ENCODE peak calls at places on chromosomes 5 and 9, in eight cellular contexts. One of them, this sample, is unnamed.

GRCh38 chr5:163458778-163459405 is 1.0 kb downstream of the NUDCD2 start:
- DNase-seq in GM20000: no peak
- DNase-seq in AG04449: no peak
- DNase-seq in H1: no peak
- DNase-seq in activated T-cell treated with anti-CD3 and anti-CD28 coated beads for 1 hour: no peak
- DNase-seq in A549: no peak
- DNase-seq in activated T-helper 1 cell treated with anti-CD3 and anti-CD28 coated beads, Interleukin-2, amount 50 U/mL, for 16 hours: no peak
- DNase-seq in cardiac muscle cell: no peak
- DNase-seq in this sample: no peak

GRCh38 chr5:107548477-107548876 is 122.3 kb downstream of the EFNA5 start:
- DNase-seq in activated T-helper 1 cell treated with anti-CD3 and anti-CD28 coated beads, Interleukin-2, amount 50 U/mL, for 16 hours: no peak
- DNase-seq in A549: no peak
- DNase-seq in cardiac muscle cell: no peak
- DNase-seq in H1: no peak
- DNase-seq in GM20000: no peak
- DNase-seq in activated T-cell treated with anti-CD3 and anti-CD28 coated beads for 1 hour: no peak
- DNase-seq in AG04449: no peak
- DNase-seq in this sample: no peak

GRCh38 chr5:151051066-151051930 is 29.5 kb downstream of the TNIP1 start:
- DNase-seq in H1: peak
- DNase-seq in activated T-cell treated with anti-CD3 and anti-CD28 coated beads for 1 hour: peak
- DNase-seq in A549: peak
- DNase-seq in cardiac muscle cell: peak
- DNase-seq in AG04449: no peak
- DNase-seq in GM20000: peak
- DNase-seq in activated T-helper 1 cell treated with anti-CD3 and anti-CD28 coated beads, Interleukin-2, amount 50 U/mL, for 16 hours: peak
- DNase-seq in this sample: peak

GRCh38 chr5:17069995-17070405 is 133.9 kb upstream of the MYO10 start:
- DNase-seq in GM20000: no peak
- DNase-seq in H1: no peak
- DNase-seq in A549: no peak
- DNase-seq in activated T-helper 1 cell treated with anti-CD3 and anti-CD28 coated beads, Interleukin-2, amount 50 U/mL, for 16 hours: no peak
- DNase-seq in activated T-cell treated with anti-CD3 and anti-CD28 coated beads for 1 hour: no peak
- DNase-seq in cardiac muscle cell: no peak
- DNase-seq in AG04449: no peak
- DNase-seq in this sample: no peak

GRCh38 chr5:170145462-170145861 is 39.8 kb downstream of the FOXI1 start:
- DNase-seq in A549: no peak
- DNase-seq in GM20000: no peak
- DNase-seq in cardiac muscle cell: peak
- DNase-seq in activated T-cell treated with anti-CD3 and anti-CD28 coated beads for 1 hour: no peak
- DNase-seq in AG04449: no peak
- DNase-seq in activated T-helper 1 cell treated with anti-CD3 and anti-CD28 coated beads, Interleukin-2, amount 50 U/mL, for 16 hours: no peak
- DNase-seq in H1: no peak
- DNase-seq in this sample: peak

GRCh38 chr5:37735649-37736347 is 104.0 kb downstream of the GDNF start:
- DNase-seq in H1: no peak
- DNase-seq in activated T-helper 1 cell treated with anti-CD3 and anti-CD28 coated beads, Interleukin-2, amount 50 U/mL, for 16 hours: no peak
- DNase-seq in cardiac muscle cell: peak
- DNase-seq in GM20000: no peak
- DNase-seq in AG04449: no peak
- DNase-seq in activated T-cell treated with anti-CD3 and anti-CD28 coated beads for 1 hour: no peak
- DNase-seq in A549: no peak
- DNase-seq in this sample: no peak

GRCh38 chr5:178595145-178595544 is 5.0 kb upstream of the COL23A1 start:
- DNase-seq in activated T-cell treated with anti-CD3 and anti-CD28 coated beads for 1 hour: no peak
- DNase-seq in AG04449: no peak
- DNase-seq in A549: no peak
- DNase-seq in cardiac muscle cell: no peak
- DNase-seq in activated T-helper 1 cell treated with anti-CD3 and anti-CD28 coated beads, Interleukin-2, amount 50 U/mL, for 16 hours: no peak
- DNase-seq in GM20000: no peak
- DNase-seq in H1: no peak
- DNase-seq in this sample: no peak

GRCh38 chr9:111036946-111037743 is 1.1 kb downstream of the LPAR1 start:
- DNase-seq in activated T-helper 1 cell treated with anti-CD3 and anti-CD28 coated beads, Interleukin-2, amount 50 U/mL, for 16 hours: no peak
- DNase-seq in H1: no peak
- DNase-seq in activated T-cell treated with anti-CD3 and anti-CD28 coated beads for 1 hour: no peak
- DNase-seq in GM20000: peak
- DNase-seq in A549: no peak
- DNase-seq in cardiac muscle cell: peak
- DNase-seq in AG04449: no peak
- DNase-seq in this sample: no peak

GRCh38 chr5:139676951-139677367 is 28.8 kb downstream of the CXXC5 start:
- DNase-seq in activated T-helper 1 cell treated with anti-CD3 and anti-CD28 coated beads, Interleukin-2, amount 50 U/mL, for 16 hours: no peak
- DNase-seq in GM20000: no peak
- DNase-seq in H1: no peak
- DNase-seq in A549: no peak
- DNase-seq in cardiac muscle cell: no peak
- DNase-seq in AG04449: no peak
- DNase-seq in activated T-cell treated with anti-CD3 and anti-CD28 coated beads for 1 hour: no peak
- DNase-seq in this sample: no peak

GRCh38 chr5:40879163-40879942 is 29.9 kb upstream of the C7 start:
- DNase-seq in cardiac muscle cell: peak
- DNase-seq in H1: no peak
- DNase-seq in activated T-cell treated with anti-CD3 and anti-CD28 coated beads for 1 hour: no peak
- DNase-seq in AG04449: no peak
- DNase-seq in A549: peak
- DNase-seq in GM20000: peak
- DNase-seq in activated T-helper 1 cell treated with anti-CD3 and anti-CD28 coated beads, Interleukin-2, amount 50 U/mL, for 16 hours: no peak
- DNase-seq in this sample: no peak

GRCh38 chr9:127721391-127721821 is 5.5 kb downstream of the TTC16 start:
- DNase-seq in activated T-helper 1 cell treated with anti-CD3 and anti-CD28 coated beads, Interleukin-2, amount 50 U/mL, for 16 hours: no peak
- DNase-seq in GM20000: no peak
- DNase-seq in H1: no peak
- DNase-seq in AG04449: no peak
- DNase-seq in activated T-cell treated with anti-CD3 and anti-CD28 coated beads for 1 hour: no peak
- DNase-seq in cardiac muscle cell: no peak
- DNase-seq in A549: peak
- DNase-seq in this sample: no peak

GRCh38 chr9:76866689-76867088 is 39.2 kb downstream of the PRUNE2 start:
- DNase-seq in activated T-cell treated with anti-CD3 and anti-CD28 coated beads for 1 hour: no peak
- DNase-seq in activated T-helper 1 cell treated with anti-CD3 and anti-CD28 coated beads, Interleukin-2, amount 50 U/mL, for 16 hours: no peak
- DNase-seq in AG04449: peak
- DNase-seq in GM20000: no peak
- DNase-seq in cardiac muscle cell: peak
- DNase-seq in A549: peak
- DNase-seq in H1: no peak
- DNase-seq in this sample: no peak